ENCODE peak calls at places on chromosome 5, in four cellular contexts. N is H7, D is A673, A is type B pancreatic cell. W is an unnamed sample.

GRCh38 chr5:157476699-157477408 is 16.8 kb downstream of the NIPAL4 start:
- DNase-seq in A (no peak), D (peak), N (peak), W (peak)

GRCh38 chr5:161190086-161190485 is 338.1 kb upstream of the ATP10B start:
- DNase-seq in N (no peak), A (no peak), D (no peak), W (no peak)

GRCh38 chr5:174312641-174313040 is 267.1 kb downstream of the NSG2 start:
- DNase-seq in N (peak), A (peak), D (no peak), W (no peak)

GRCh38 chr5:41793156-41793770 is 77.0 kb downstream of the OXCT1 start:
- DNase-seq in A (no peak), D (peak), N (no peak), W (no peak)

GRCh38 chr5:157971466-157972324 is 112.8 kb upstream of the CLINT1 start:
- DNase-seq in D (no peak), N (peak), A (no peak), W (peak)

GRCh38 chr5:149228610-149229297 is 42.9 kb upstream of the AFAP1L1 start:
- DNase-seq in N (peak), A (no peak), D (peak), W (peak)

GRCh38 chr5:157494178-157494830 is 34.3 kb downstream of the NIPAL4 start:
- DNase-seq in D (no peak), N (no peak), A (no peak), W (no peak)

GRCh38 chr5:124528838-124529237 is 217.6 kb downstream of the ZNF608 start:
- DNase-seq in D (no peak), A (no peak), N (no peak), W (no peak)

GRCh38 chr5:34923694-34924461 is 5.5 kb upstream of the DNAJC21 start:
- DNase-seq in D (peak), A (no peak), N (no peak), W (peak)

GRCh38 chr5:87912419-87912818 is 356.2 kb downstream of the TMEM161B start:
- DNase-seq in A (no peak), N (no peak), D (no peak), W (no peak)

GRCh38 chr5:58502032-58502431 is 10.8 kb downstream of the GAPT start:
- DNase-seq in D (no peak), N (no peak), A (no peak), W (peak)

GRCh38 chr5:74953601-74953960 is 87.4 kb upstream of the FAM169A start:
- DNase-seq in N (no peak), A (no peak), D (no peak), W (no peak)

GRCh38 chr5:135700731-135701130 is 121.9 kb upstream of the CXCL14 start:
- DNase-seq in D (no peak), N (no peak), A (no peak), W (no peak)

GRCh38 chr5:27020965-27021364 is 17.4 kb downstream of the CDH9 start:
- DNase-seq in N (no peak), D (peak), A (no peak), W (no peak)

GRCh38 chr5:96863949-96864649 is 12.2 kb upstream of the ERAP2 start:
- DNase-seq in A (no peak), N (no peak), D (no peak), W (no peak)

GRCh38 chr5:115986358-115986757 is 24.1 kb downstream of the LVRN start:
- DNase-seq in D (no peak), A (no peak), N (no peak), W (no peak)

GRCh38 chr5:177390363-177391300 is 6.4 kb downstream of the SLC34A1 start:
- DNase-seq in D (peak), N (peak), A (peak), W (peak)

GRCh38 chr5:651296-652022 is 39.3 kb downstream of the CEP72 start:
- DNase-seq in A (no peak), N (no peak), D (no peak), W (no peak)

GRCh38 chr5:172694061-172694460 is 53.0 kb downstream of the NEURL1B start:
- DNase-seq in N (peak), A (no peak), D (no peak), W (no peak)

GRCh38 chr5:97046270-97046982 is 96.0 kb downstream of the LIX1 start:
- DNase-seq in N (no peak), D (no peak), A (no peak), W (peak)

GRCh38 chr5:16957305-16958165 is 21.4 kb upstream of the MYO10 start:
- DNase-seq in A (no peak), N (no peak), D (no peak), W (no peak)

GRCh38 chr5:172870807-172871431 is 36.9 kb downstream of the ERGIC1 start:
- DNase-seq in D (no peak), A (no peak), N (no peak), W (no peak)

GRCh38 chr5:159904874-159905273 is 11.4 kb upstream of the ADRA1B start:
- DNase-seq in D (no peak), A (no peak), N (no peak), W (no peak)

GRCh38 chr5:133907075-133907474 is 61.4 kb downstream of the C5orf15 start:
- DNase-seq in D (no peak), N (no peak), A (no peak), W (no peak)

W was measured in mesendoderm.